ENCODE peak calls at places on chromosomes 7 and 10, in ten cellular contexts. I is choroid plexus epithelial cell, H is GM23338, L is foreskin fibroblast, R is WERI-Rb-1, Y is thoracic aorta, W is vagina, F is transverse colon, O is fibroblast of pulmonary artery, K is uterus. C is an unnamed sample.

GRCh38 chr10:55852850-55853249 is 508.2 kb downstream of the ZWINT start:
- DNase-seq in I (no peak), H (no peak), L (no peak), R (no peak), Y (no peak), W (no peak), F (no peak), O (no peak), K (no peak), C (no peak)

GRCh38 chr7:34277016-34277800 is 371.9 kb downstream of the BMPER start:
- DNase-seq in I (peak; percentile 62), H (peak; percentile 7), L (no peak), R (no peak), Y (no peak), W (no peak), F (no peak), O (peak; percentile 94), K (no peak), C (peak; percentile 9)

GRCh38 chr7:27161721-27162547 is 3.4 kb downstream of the HOXA9 start:
- DNase-seq in I (no peak), H (peak; percentile 42), L (no peak), R (no peak), Y (no peak), W (no peak), F (peak; percentile 67), O (no peak), K (peak; percentile 41), C (no peak)

GRCh38 chr10:11141571-11142091 is 124.0 kb downstream of the CELF2 start:
- DNase-seq in I (no peak), H (no peak), L (no peak), R (no peak), Y (no peak), W (no peak), F (peak; percentile 75), O (no peak), K (no peak), C (no peak)

GRCh38 chr10:111789821-111790220 is 393.7 kb downstream of the GPAM start:
- DNase-seq in I (no peak), H (no peak), L (no peak), R (no peak), Y (no peak), W (no peak), F (no peak), O (no peak), K (no peak), C (no peak)

GRCh38 chr10:112250555-112250954 is 32.6 kb upstream of the TECTB start:
- DNase-seq in I (peak; percentile 53), H (no peak), L (peak; percentile 20), R (no peak), Y (no peak), W (no peak), F (no peak), O (no peak), K (no peak), C (no peak)

GRCh38 chr10:132096223-132096622 is 30.5 kb downstream of the JAKMIP3 start:
- DNase-seq in I (peak; percentile 37), H (no peak), L (peak; percentile 19), R (no peak), Y (no peak), W (no peak), F (no peak), O (peak; percentile 6), K (no peak), C (no peak)

GRCh38 chr10:93294004-93294403 is 188.1 kb downstream of the MYOF start:
- DNase-seq in I (no peak), H (no peak), L (no peak), R (no peak), Y (no peak), W (no peak), F (no peak), O (no peak), K (no peak), C (no peak)

GRCh38 chr10:132868995-132869394 is 73.4 kb downstream of the CFAP46 start:
- DNase-seq in I (no peak), H (no peak), L (no peak), R (peak; percentile 2), Y (no peak), W (no peak), F (peak; percentile 4), O (no peak), K (no peak), C (no peak)

GRCh38 chr10:33199731-33200130 is 134.7 kb downstream of the NRP1 start:
- DNase-seq in I (no peak), H (no peak), L (peak; percentile 77), R (no peak), Y (no peak), W (no peak), F (no peak), O (no peak), K (no peak), C (no peak)

GRCh38 chr10:112985701-112986510 is 35.9 kb downstream of the TCF7L2 start:
- DNase-seq in I (peak; percentile 55), H (no peak), L (peak; percentile 76), R (no peak), Y (no peak), W (no peak), F (no peak), O (peak; percentile 51), K (no peak), C (peak; percentile 27)

GRCh38 chr7:142933092-142933475 is 462 bp downstream of the TRPV5 start:
- DNase-seq in I (no peak), H (no peak), L (no peak), R (no peak), Y (no peak), W (no peak), F (no peak), O (no peak), K (no peak), C (no peak)

GRCh38 chr10:67883710-67884312 is 645 bp upstream of the SIRT1 start:
- DNase-seq in I (no peak), H (no peak), L (peak; percentile 45), R (no peak), Y (no peak), W (no peak), F (no peak), O (no peak), K (peak; percentile 26), C (peak; percentile 70)

GRCh38 chr10:51186358-51186757 is 112.1 kb downstream of the PRKG1 start:
- DNase-seq in I (no peak), H (no peak), L (no peak), R (no peak), Y (no peak), W (no peak), F (no peak), O (no peak), K (no peak), C (no peak)

GRCh38 chr10:110378533-110379108 is 73.9 kb upstream of the SMNDC1 start:
- DNase-seq in I (no peak), H (no peak), L (no peak), R (no peak), Y (no peak), W (no peak), F (no peak), O (no peak), K (no peak), C (no peak)

GRCh38 chr10:111137587-111137986 is 60.8 kb downstream of the ADRA2A start:
- DNase-seq in I (no peak), H (no peak), L (no peak), R (no peak), Y (no peak), W (no peak), F (no peak), O (no peak), K (no peak), C (no peak)

DNA sequence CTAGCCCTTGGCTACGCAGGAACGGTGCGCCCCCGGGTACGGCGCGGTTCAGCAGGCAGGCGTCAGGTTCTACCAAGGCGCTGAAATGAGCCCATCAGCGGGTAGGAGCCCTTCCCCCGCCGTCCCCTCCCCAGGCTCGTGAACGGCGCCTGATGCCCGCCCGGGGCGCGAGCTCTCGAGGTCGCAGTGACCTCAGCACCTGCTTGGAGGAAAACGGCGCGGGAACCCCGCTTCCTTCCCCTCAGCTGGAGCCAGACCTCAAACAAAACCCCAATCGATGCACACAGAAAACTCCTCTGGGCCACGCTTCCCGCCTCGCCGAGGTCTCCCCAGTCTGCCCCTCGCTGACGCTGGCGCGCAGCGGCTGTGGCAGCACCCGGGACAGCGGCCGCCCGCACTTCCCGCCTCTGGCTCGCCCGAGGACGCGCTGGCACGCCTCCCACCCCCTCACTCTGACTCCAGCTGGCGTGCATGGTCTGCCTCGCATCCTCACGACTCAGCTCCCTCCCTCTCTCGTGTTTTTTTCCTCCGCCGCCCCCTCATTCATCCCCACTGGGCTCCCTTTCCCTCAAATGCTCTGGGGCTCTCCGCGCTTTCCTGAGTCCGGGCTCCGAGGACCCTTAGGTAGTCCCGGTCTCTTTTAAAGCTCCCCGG is 524 bp upstream of the GAD2 start:
- DNase-seq in I (no peak), H (peak; percentile 82), L (no peak), R (peak; percentile 7), Y (no peak), W (no peak), F (no peak), O (peak; percentile 0), K (no peak), C (no peak)
- H3K4me3 ChIP-seq in I (no peak overlapping the region), H (peak overlapping the region; percentile 75), L (no peak overlapping the region), R (peak overlapping the region; percentile 51), Y (peak overlapping the region; percentile 59), W (peak overlapping the region; percentile 6), F (peak overlapping the region; percentile 11), O (no peak overlapping the region), K (no peak overlapping the region), C (no peak overlapping the region)

DNA sequence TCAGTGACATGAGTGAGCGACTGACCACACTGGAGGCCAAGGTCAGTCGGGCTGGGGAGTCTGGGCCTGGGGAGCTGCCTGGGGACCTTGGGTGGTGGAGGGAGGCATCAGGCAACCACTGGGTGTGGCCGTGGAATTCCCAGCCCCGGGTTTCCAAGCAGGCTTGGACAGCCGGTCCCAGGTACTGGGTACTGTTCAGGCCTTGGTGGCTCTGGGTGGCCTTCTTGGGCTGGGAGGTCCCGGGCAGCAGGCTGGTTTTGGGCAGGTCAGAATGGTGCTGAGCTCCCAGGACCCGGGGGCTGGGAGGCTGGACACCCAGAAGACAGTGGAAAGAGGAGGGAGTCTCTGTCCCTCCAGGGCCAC is 96.0 kb downstream of the MYL10 start:
- DNase-seq in I (no peak), H (no peak), L (no peak), R (no peak), Y (no peak), W (no peak), F (no peak), O (no peak), K (no peak), C (no peak)
- H3K4me3 ChIP-seq in I (no peak overlapping the region), H (no peak overlapping the region), L (no peak overlapping the region), R (no peak overlapping the region), Y (no peak overlapping the region), W (no peak overlapping the region), F (no peak overlapping the region), O (no peak overlapping the region), K (no peak overlapping the region), C (no peak overlapping the region)

GRCh38 chr10:23283680-23284079 is 60.9 kb downstream of the C10orf67 start:
- DNase-seq in I (no peak), H (no peak), L (no peak), R (no peak), Y (no peak), W (no peak), F (no peak), O (no peak), K (no peak), C (no peak)
- H3K4me3 ChIP-seq in I (no peak overlapping the region), H (no peak overlapping the region), L (no peak overlapping the region), R (no peak overlapping the region), Y (no peak overlapping the region), W (no peak overlapping the region), F (no peak overlapping the region), O (no peak overlapping the region), K (no peak overlapping the region), C (no peak overlapping the region)

GRCh38 chr10:4384254-4384653 is 441.8 kb upstream of the AKR1E2 start:
- DNase-seq in I (peak; percentile 62), H (no peak), L (peak; percentile 37), R (no peak), Y (no peak), W (no peak), F (no peak), O (peak; percentile 13), K (no peak), C (no peak)
- H3K4me3 ChIP-seq in I (no peak overlapping the region), H (no peak overlapping the region), L (no peak overlapping the region), R (no peak overlapping the region), Y (peak overlapping the region; percentile 56), W (no peak overlapping the region), F (no peak overlapping the region), O (no peak overlapping the region), K (no peak overlapping the region), C (no peak overlapping the region)